ENCODE peak calls at places on chromosomes 12 and 14, in four cellular contexts. O is HEK293T, F is HepG2, W is K562. E is an unnamed sample.

GRCh38 chr14:49876563-49877127 is 16.2 kb upstream of the ARF6 start:
- DNase-seq in O (no peak), F (no peak), W (no peak), E (no peak)

GRCh38 chr12:101696477-101697196 is 803 bp upstream of the CHPT1 start:
- DNase-seq in F (peak; percentile 88), W (peak; percentile 94), O (no peak), E (no peak)

GRCh38 chr12:19169222-19169621 is 39.7 kb downstream of the PLEKHA5 start:
- DNase-seq in W (no peak), F (no peak), O (no peak), E (no peak)

GRCh38 chr12:34107016-34107415 is 84.7 kb downstream of the ALG10 start:
- DNase-seq in F (no peak), O (no peak), W (no peak), E (no peak)

GRCh38 chr12:90043264-90043663 is 334.6 kb upstream of the ATP2B1 start:
- DNase-seq in F (no peak), W (peak; percentile 9), O (no peak), E (no peak)

GRCh38 chr14:74557691-74558090 is 54.3 kb downstream of the LTBP2 start:
- DNase-seq in W (no peak), O (no peak), F (no peak), E (no peak)

GRCh38 chr14:76337619-76338545 is 38.1 kb upstream of the ESRRB start:
- DNase-seq in O (peak; percentile 18), F (no peak), W (no peak), E (no peak)

GRCh38 chr12:68667896-68668295 is 18.9 kb upstream of the NUP107 start:
- DNase-seq in F (no peak), O (no peak), W (no peak), E (no peak)

GRCh38 chr14:104827173-104828055 is 26.5 kb downstream of the ZBTB42 start:
- DNase-seq in F (peak; percentile 76), O (peak; percentile 82), W (peak; percentile 72), E (peak; percentile 93)

GRCh38 chr14:61438860-61439765 is 117.7 kb downstream of the PRKCH start:
- DNase-seq in W (peak; percentile 10), F (peak; percentile 85), O (no peak), E (peak; percentile 28)

GRCh38 chr12:121786441-121786825 is 7.1 kb downstream of the RHOF start:
- DNase-seq in W (no peak), O (no peak), F (peak; percentile 68), E (no peak)

GRCh38 chr12:37548266-37548805 is 768.2 kb upstream of the ALG10B start:
- DNase-seq in O (no peak), F (no peak), W (no peak), E (no peak)

GRCh38 chr14:77023001-77023996 is 5.2 kb downstream of the IRF2BPL start:
- DNase-seq in F (peak; percentile 97), O (peak; percentile 48), W (no peak), E (peak; percentile 44)

GRCh38 chr12:8018666-8019581 is 13.6 kb upstream of the FOXJ2 start:
- DNase-seq in W (peak; percentile 67), O (no peak), F (peak; percentile 43), E (peak; percentile 93)

GRCh38 chr12:2129076-2129475 is 76.3 kb downstream of the CACNA1C start:
- DNase-seq in O (no peak), F (no peak), W (no peak), E (no peak)

GRCh38 chr12:33427071-33427470 is 12.5 kb downstream of the SYT10 start:
- DNase-seq in F (peak; percentile 18), W (peak; percentile 54), O (no peak), E (peak; percentile 19)

GRCh38 chr12:107560906-107561285 is 124.7 kb upstream of the PWP1 start:
- DNase-seq in F (no peak), W (no peak), O (no peak), E (no peak)

GRCh38 chr12:1197264-1198018 is 206.4 kb downstream of the ERC1 start:
- DNase-seq in W (no peak), F (no peak), O (no peak), E (no peak)

GRCh38 chr12:47545938-47546609 is 159.8 kb downstream of the RPAP3 start:
- DNase-seq in W (no peak), O (no peak), F (no peak), E (no peak)

GRCh38 chr12:47549258-47549657 is 156.6 kb downstream of the RPAP3 start:
- DNase-seq in F (no peak), W (peak; percentile 5), O (no peak), E (no peak)

GRCh38 chr12:47551426-47551851 is 154.4 kb downstream of the RPAP3 start:
- DNase-seq in F (no peak), W (no peak), O (no peak), E (no peak)

DNA sequence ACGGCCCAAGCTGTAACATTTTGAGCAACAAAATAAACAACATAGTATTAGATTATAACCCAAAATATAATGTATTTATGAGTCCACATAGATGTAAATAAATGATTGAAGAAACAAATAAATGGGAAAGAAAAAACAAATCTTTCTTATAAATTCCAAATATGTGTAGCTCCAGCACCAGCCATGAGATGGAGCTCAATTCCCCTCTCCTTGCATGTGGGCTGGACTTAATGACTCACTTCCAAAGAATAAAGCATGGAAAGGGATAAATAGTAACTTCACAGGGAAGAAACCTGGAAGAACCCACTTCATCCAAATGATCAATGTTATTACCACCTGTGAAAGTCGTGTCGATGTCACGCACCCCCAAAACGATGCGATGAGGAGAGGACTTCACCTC is 158.8 kb downstream of the RPAP3 start:
- DNase-seq in O (no peak), W (peak; percentile 19), F (no peak), E (no peak)
- TF ChIP-seq ELF4 in O (no peak), W (no peak), F (no peak), E (no peak)

GRCh38 chr12:13100610-13100881 is 2.9 kb downstream of the GSG1 start:
- DNase-seq in F (no peak), W (no peak), O (no peak), E (no peak)

GRCh38 chr12:13097526-13097925 is 5.9 kb downstream of the GSG1 start:
- DNase-seq in O (no peak), W (no peak), F (no peak), E (no peak)

GRCh38 chr12:13099910-13100609 is 3.4 kb downstream of the GSG1 start:
- DNase-seq in O (no peak), F (no peak), W (no peak), E (no peak)

GRCh38 chr12:13100882-13101769 is 2.3 kb downstream of the GSG1 start:
- DNase-seq in F (peak; percentile 47), W (peak; percentile 65), O (peak; percentile 81), E (peak; percentile 87)

GRCh38 chr12:13099066-13099909 is 4.2 kb downstream of the GSG1 start:
- DNase-seq in F (no peak), W (no peak), O (no peak), E (no peak)
- TF ChIP-seq ELF4 in F (no peak), W (no peak), O (no peak), E (no peak)

GRCh38 chr12:84817297-84817696 is 95.3 kb downstream of the SLC6A15 start:
- DNase-seq in F (no peak), W (no peak), O (no peak), E (no peak)

GRCh38 chr12:84813780-84814663 is 98.6 kb downstream of the SLC6A15 start:
- DNase-seq in O (no peak), W (no peak), F (no peak), E (no peak)

GRCh38 chr12:84811291-84811690 is 101.3 kb downstream of the SLC6A15 start:
- DNase-seq in F (no peak), W (no peak), O (no peak), E (no peak)

GRCh38 chr12:84814664-84815245 is 97.8 kb downstream of the SLC6A15 start:
- DNase-seq in O (no peak), F (no peak), W (no peak), E (no peak)
- TF ChIP-seq ELF4 in O (no peak), F (no peak), W (no peak), E (no peak)

GRCh38 chr12:76622351-76622750 is 62.8 kb upstream of the OSBPL8 start:
- DNase-seq in W (no peak), O (no peak), F (no peak), E (no peak)

GRCh38 chr12:76621582-76622024 is 62.0 kb upstream of the OSBPL8 start:
- DNase-seq in O (peak; percentile 66), W (peak; percentile 80), F (peak; percentile 93), E (peak; percentile 61)

GRCh38 chr12:76622915-76623314 is 63.3 kb upstream of the OSBPL8 start:
- DNase-seq in F (no peak), O (no peak), W (no peak), E (no peak)

GRCh38 chr12:76627346-76628135 is 68.0 kb upstream of the OSBPL8 start:
- DNase-seq in W (no peak), F (no peak), O (no peak), E (no peak)

GRCh38 chr12:76623929-76624328 is 64.4 kb upstream of the OSBPL8 start:
- DNase-seq in O (no peak), W (no peak), F (no peak), E (no peak)
- TF ChIP-seq ELF4 in O (no peak), W (no peak), F (no peak), E (no peak)

DNA sequence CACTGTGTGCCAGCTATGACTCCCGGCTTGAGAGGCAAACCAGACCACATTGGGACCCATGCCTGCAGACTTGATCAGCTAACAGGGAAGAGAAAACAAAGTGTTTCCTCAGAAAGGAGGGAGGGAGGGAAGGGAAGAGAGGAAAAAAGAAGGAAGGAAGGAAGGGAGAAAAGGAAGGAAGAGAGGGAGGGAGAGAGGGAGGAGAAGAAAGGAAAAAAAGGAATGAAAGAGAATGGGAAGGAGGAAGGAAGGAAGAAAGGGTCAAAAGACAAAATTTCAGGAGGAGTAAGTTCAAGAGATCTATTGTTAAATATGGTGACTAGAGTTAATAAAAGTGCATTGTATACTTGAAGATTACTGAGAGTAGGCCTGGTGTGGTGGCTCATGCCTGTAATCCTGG is 18.9 kb downstream of the FIGNL2 start:
- DNase-seq in F (no peak), W (no peak), O (no peak), E (no peak)
- TF ChIP-seq ELF4 in F (no peak), W (no peak), O (no peak), E (no peak)